ENCODE peak calls at places on chromosomes 6 and 20, in ten cellular contexts. C is mucosa of descending colon; D is midbrain; S is Ammon's horn; E is activated T-helper 1 cell treated with Interleukin-2 at 50 U/mL for 16 hours; W is NCI-H1105; P is mesendoderm; T is RPMI7951; G is HCEC 1CT; M is stimulated activated CD4-positive, alpha-beta T cell treated with anti-CD3 and anti-CD28 coated beads, Interleukin-12 subunit alpha, Interleukin-12 subunit beta, amount 100 ng/mL, for 4 hours. F is an unnamed sample.

GRCh38 chr6:34052918-34053608 is 92.8 kb downstream of the GRM4 start:
- DNase-seq in W (no peak), P (peak; percentile 90), M (no peak), C (no peak), G (no peak), E (no peak), D (no peak), S (no peak), T (no peak), F (no peak)

GRCh38 chr20:36506253-36506652 is 35.1 kb upstream of the MYL9 start:
- DNase-seq in T (no peak), P (peak; percentile 54), D (no peak), C (no peak), W (no peak), M (no peak), G (peak; percentile 14), S (no peak), E (no peak), F (no peak)

GRCh38 chr6:63598251-63599036 is 26.2 kb downstream of the LOC128125822 start:
- DNase-seq in D (peak; percentile 81), C (peak; percentile 68), W (peak; percentile 83), E (peak; percentile 46), T (peak; percentile 58), P (peak; percentile 88), G (peak; percentile 49), S (peak; percentile 90), M (peak; percentile 59), F (peak; percentile 84)

GRCh38 chr6:329888-330691 is 37.8 kb downstream of the DUSP22 start:
- DNase-seq in T (no peak), M (no peak), C (no peak), P (peak; percentile 59), S (no peak), G (no peak), D (no peak), W (no peak), E (no peak), F (no peak)

GRCh38 chr20:49348563-49348962 is 70.7 kb upstream of the ZNFX1 start:
- DNase-seq in D (no peak), C (no peak), T (no peak), E (no peak), M (no peak), G (no peak), P (no peak), W (no peak), S (no peak), F (no peak)

GRCh38 chr20:34753706-34754461 is 49.7 kb downstream of the TP53INP2 start:
- DNase-seq in D (no peak), E (no peak), P (peak; percentile 19), S (no peak), M (no peak), T (no peak), C (no peak), G (no peak), W (no peak), F (peak; percentile 80)

GRCh38 chr20:3090565-3090964 is 6.0 kb upstream of the AVP start:
- DNase-seq in T (no peak), S (no peak), E (no peak), P (no peak), M (no peak), G (no peak), C (no peak), W (no peak), D (no peak), F (no peak)

GRCh38 chr6:13368079-13368478 is 39.7 kb upstream of the TBC1D7 start:
- DNase-seq in W (no peak), D (no peak), M (no peak), E (no peak), G (no peak), T (no peak), P (no peak), S (no peak), C (no peak), F (no peak)

GRCh38 chr6:16539086-16539931 is 222.0 kb downstream of the ATXN1 start:
- DNase-seq in D (no peak), M (no peak), G (no peak), S (no peak), C (no peak), E (no peak), P (no peak), W (no peak), T (no peak), F (no peak)

GRCh38 chr20:51661609-51662178 is 106.5 kb downstream of the ATP9A start:
- DNase-seq in S (no peak), C (no peak), T (peak; percentile 93), P (peak; percentile 17), W (no peak), G (peak; percentile 57), M (peak; percentile 14), E (peak; percentile 5), D (no peak), F (no peak)

GRCh38 chr6:44561062-44561591 is 173.6 kb downstream of the CDC5L start:
- DNase-seq in D (no peak), S (no peak), W (no peak), M (no peak), P (no peak), C (no peak), T (no peak), G (no peak), E (no peak), F (no peak)

GRCh38 chr20:47438464-47439381 is 63.0 kb upstream of the NCOA3 start:
- DNase-seq in D (no peak), C (no peak), P (peak; percentile 68), T (peak; percentile 31), S (no peak), W (no peak), E (no peak), M (no peak), G (no peak), F (no peak)

GRCh38 chr6:31660998-31661866 is 654 bp upstream of the C6orf47 start:
- DNase-seq in C (no peak), D (no peak), S (no peak), P (no peak), G (peak; percentile 34), E (no peak), M (no peak), T (no peak), W (no peak), F (peak; percentile 75)

GRCh38 chr6:42899871-42900270 is 16.0 kb upstream of the PTCRA start:
- DNase-seq in G (no peak), E (no peak), C (no peak), M (no peak), W (no peak), T (no peak), S (no peak), D (no peak), P (no peak), F (no peak)

GRCh38 chr6:157981395-157982296 is at the start of gene SYNJ2:
- DNase-seq in E (peak; percentile 78), W (no peak), P (peak; percentile 91), G (peak; percentile 70), M (peak; percentile 78), C (peak; percentile 93), S (peak; percentile 77), D (peak; percentile 58), T (peak; percentile 85), F (peak; percentile 91)

GRCh38 chr6:1104988-1105670 is 206.8 kb upstream of the FOXQ1 start:
- DNase-seq in C (no peak), E (no peak), T (no peak), G (no peak), D (no peak), W (no peak), P (peak; percentile 55), S (no peak), M (no peak), F (no peak)

GRCh38 chr6:56714982-56715456 is 72.3 kb upstream of the DST start:
- DNase-seq in E (no peak), G (peak; percentile 94), W (no peak), M (no peak), P (peak; percentile 85), S (no peak), D (no peak), C (no peak), T (peak; percentile 98), F (peak; percentile 68)

GRCh38 chr20:57451759-57452661 is 60.8 kb downstream of the RBM38 start:
- DNase-seq in P (no peak), T (no peak), M (no peak), E (no peak), S (no peak), W (no peak), D (no peak), C (no peak), G (no peak), F (no peak)

GRCh38 chr6:113560908-113561307 is 296.2 kb upstream of the MARCKS start:
- DNase-seq in T (peak; percentile 75), W (no peak), G (peak; percentile 74), M (no peak), C (no peak), S (no peak), P (no peak), E (no peak), D (no peak), F (peak; percentile 73)

GRCh38 chr6:124200661-124201060 is 397.0 kb downstream of the NKAIN2 start:
- DNase-seq in S (no peak), C (no peak), T (no peak), P (no peak), W (peak; percentile 47), E (no peak), M (no peak), D (no peak), G (no peak), F (no peak)

F was measured in adipocyte.